ENCODE peak calls at places on chromosomes 13 and 19, in six cellular contexts. One of them, this sample, is unnamed.

GRCh38 chr13:101648766-101649489 is 196.5 kb downstream of the ITGBL1 start:
- DNase-seq in uterus: no peak
- DNase-seq in HCT116: no peak
- DNase-seq in esophagus muscularis mucosa: no peak
- DNase-seq in suprapubic skin: no peak
- DNase-seq in NB4: no peak
- DNase-seq in this sample: no peak

GRCh38 chr13:48570225-48570828 is 37.4 kb upstream of the RCBTB2 start:
- DNase-seq in uterus: no peak
- DNase-seq in HCT116: no peak
- DNase-seq in esophagus muscularis mucosa: peak; percentile 50
- DNase-seq in suprapubic skin: no peak
- DNase-seq in NB4: peak; percentile 52
- DNase-seq in this sample: no peak

GRCh38 chr19:29567366-29567915 is 38.6 kb upstream of the POP4 start:
- DNase-seq in uterus: no peak
- DNase-seq in HCT116: no peak
- DNase-seq in esophagus muscularis mucosa: no peak
- DNase-seq in suprapubic skin: no peak
- DNase-seq in NB4: no peak
- DNase-seq in this sample: no peak

GRCh38 chr19:46813570-46814358 is 25.4 kb upstream of the SLC1A5 start:
- DNase-seq in uterus: peak; percentile 74
- DNase-seq in HCT116: no peak
- DNase-seq in esophagus muscularis mucosa: no peak
- DNase-seq in suprapubic skin: peak; percentile 75
- DNase-seq in NB4: no peak
- DNase-seq in this sample: peak; percentile 78

GRCh38 chr19:43465468-43466120 is at the start of gene LYPD3:
- DNase-seq in uterus: peak; percentile 21
- DNase-seq in HCT116: peak; percentile 71
- DNase-seq in esophagus muscularis mucosa: no peak
- DNase-seq in suprapubic skin: peak; percentile 88
- DNase-seq in NB4: no peak
- DNase-seq in this sample: peak; percentile 95

GRCh38 chr13:20118268-20119140 is 42.3 kb downstream of the GJA3 start:
- DNase-seq in uterus: peak; percentile 48
- DNase-seq in HCT116: no peak
- DNase-seq in esophagus muscularis mucosa: no peak
- DNase-seq in suprapubic skin: no peak
- DNase-seq in NB4: no peak
- DNase-seq in this sample: no peak

GRCh38 chr19:38045554-38046253 is 138.7 kb downstream of the SIPA1L3 start:
- DNase-seq in uterus: no peak
- DNase-seq in HCT116: no peak
- DNase-seq in esophagus muscularis mucosa: no peak
- DNase-seq in suprapubic skin: no peak
- DNase-seq in NB4: no peak
- DNase-seq in this sample: no peak

GRCh38 chr19:17703823-17704463 is 15.3 kb upstream of the MAP1S start:
- DNase-seq in uterus: no peak
- DNase-seq in HCT116: peak; percentile 64
- DNase-seq in esophagus muscularis mucosa: no peak
- DNase-seq in suprapubic skin: no peak
- DNase-seq in NB4: peak; percentile 48
- DNase-seq in this sample: no peak

GRCh38 chr19:23203841-23204344 is 46.3 kb downstream of the ZNF724 start:
- DNase-seq in uterus: no peak
- DNase-seq in HCT116: no peak
- DNase-seq in esophagus muscularis mucosa: no peak
- DNase-seq in suprapubic skin: no peak
- DNase-seq in NB4: no peak
- DNase-seq in this sample: no peak

GRCh38 chr19:10499550-10500246 is 3.5 kb downstream of the KEAP1 start:
- DNase-seq in uterus: no peak
- DNase-seq in HCT116: no peak
- DNase-seq in esophagus muscularis mucosa: no peak
- DNase-seq in suprapubic skin: no peak
- DNase-seq in NB4: no peak
- DNase-seq in this sample: no peak

DNA sequence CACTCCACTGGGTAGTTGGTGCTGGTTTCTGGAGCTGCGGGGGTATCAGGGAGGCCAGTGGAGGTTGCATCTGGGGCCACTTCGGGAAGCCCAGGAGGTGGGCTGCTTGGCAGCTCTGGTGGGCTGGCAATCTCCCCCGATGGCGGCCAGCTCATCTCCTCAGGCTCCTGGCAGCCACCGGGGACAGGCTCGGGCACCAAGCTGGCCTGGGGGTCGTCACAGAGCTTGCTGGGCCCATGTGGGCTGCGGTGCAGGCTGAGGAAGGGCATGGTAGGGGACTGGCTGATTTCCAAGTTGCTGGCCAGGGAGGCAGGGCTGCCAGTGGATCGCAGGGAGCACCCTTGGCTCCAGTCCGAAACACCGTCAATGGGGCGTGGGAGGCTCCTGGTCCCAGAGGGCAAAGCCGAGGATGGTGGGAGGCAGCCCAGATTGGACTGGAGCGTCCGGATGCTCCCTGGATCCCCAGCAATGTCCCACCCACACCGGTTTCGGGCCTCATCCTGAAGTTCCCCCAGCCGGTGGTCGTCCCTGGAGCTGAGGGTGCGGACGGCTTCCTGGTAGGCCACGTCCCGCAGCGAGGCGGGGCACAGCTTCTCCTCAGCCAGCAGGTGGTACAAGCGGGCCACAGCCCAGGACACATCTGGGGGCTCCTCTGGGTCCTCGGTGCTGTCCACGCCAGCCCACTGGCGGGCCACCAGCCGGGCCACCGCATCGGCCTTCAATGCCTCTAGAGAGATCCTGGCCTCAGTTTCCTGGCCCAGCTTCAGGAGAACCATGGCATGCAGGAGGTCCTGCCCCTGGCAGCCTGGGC is 13.8 kb downstream of the TICAM1 start:
- DNase-seq in uterus: no peak
- DNase-seq in HCT116: no peak
- DNase-seq in esophagus muscularis mucosa: no peak
- DNase-seq in suprapubic skin: no peak
- DNase-seq in NB4: no peak
- DNase-seq in this sample: no peak
- TF ChIP-seq POLR2A in uterus: no peak
- TF ChIP-seq POLR2A in HCT116: no peak
- TF ChIP-seq POLR2A in esophagus muscularis mucosa: no peak
- TF ChIP-seq POLR2A in suprapubic skin: no peak
- TF ChIP-seq POLR2A in NB4: no peak
- TF ChIP-seq POLR2A in this sample: no peak

GRCh38 chr13:34420975-34421719 is 520.9 kb upstream of the NBEA start:
- DNase-seq in uterus: no peak
- DNase-seq in HCT116: no peak
- DNase-seq in esophagus muscularis mucosa: no peak
- DNase-seq in suprapubic skin: no peak
- DNase-seq in NB4: no peak
- DNase-seq in this sample: no peak
- TF ChIP-seq CTCF in uterus: no peak
- TF ChIP-seq CTCF in HCT116: peak; percentile 43
- TF ChIP-seq CTCF in esophagus muscularis mucosa: no peak
- TF ChIP-seq CTCF in suprapubic skin: no peak
- TF ChIP-seq CTCF in NB4: peak; percentile 2
- TF ChIP-seq CTCF in this sample: no peak

GRCh38 chr19:44525721-44526430 is 3.6 kb downstream of the CEACAM20 start:
- DNase-seq in uterus: no peak
- DNase-seq in HCT116: no peak
- DNase-seq in esophagus muscularis mucosa: no peak
- DNase-seq in suprapubic skin: no peak
- DNase-seq in NB4: no peak
- DNase-seq in this sample: no peak

GRCh38 chr19:44532819-44533218 is 3.3 kb upstream of the CEACAM20 start:
- DNase-seq in uterus: no peak
- DNase-seq in HCT116: no peak
- DNase-seq in esophagus muscularis mucosa: no peak
- DNase-seq in suprapubic skin: no peak
- DNase-seq in NB4: no peak
- DNase-seq in this sample: no peak

GRCh38 chr19:44527554-44527953 is 1.9 kb downstream of the CEACAM20 start:
- DNase-seq in uterus: no peak
- DNase-seq in HCT116: no peak
- DNase-seq in esophagus muscularis mucosa: no peak
- DNase-seq in suprapubic skin: no peak
- DNase-seq in NB4: no peak
- DNase-seq in this sample: no peak

GRCh38 chr19:44530777-44531176 is 1.3 kb upstream of the CEACAM20 start:
- DNase-seq in uterus: no peak
- DNase-seq in HCT116: no peak
- DNase-seq in esophagus muscularis mucosa: no peak
- DNase-seq in suprapubic skin: no peak
- DNase-seq in NB4: peak; percentile 48
- DNase-seq in this sample: no peak

GRCh38 chr19:44529541-44529940 is at the start of gene CEACAM20:
- DNase-seq in uterus: no peak
- DNase-seq in HCT116: no peak
- DNase-seq in esophagus muscularis mucosa: no peak
- DNase-seq in suprapubic skin: no peak
- DNase-seq in NB4: no peak
- DNase-seq in this sample: no peak
- TF ChIP-seq POLR2A in uterus: no peak
- TF ChIP-seq POLR2A in HCT116: no peak
- TF ChIP-seq POLR2A in esophagus muscularis mucosa: no peak
- TF ChIP-seq POLR2A in suprapubic skin: no peak
- TF ChIP-seq POLR2A in NB4: no peak
- TF ChIP-seq POLR2A in this sample: no peak

GRCh38 chr19:2192862-2193261 is 29.1 kb downstream of the DOT1L start:
- DNase-seq in uterus: no peak
- DNase-seq in HCT116: no peak
- DNase-seq in esophagus muscularis mucosa: no peak
- DNase-seq in suprapubic skin: no peak
- DNase-seq in NB4: no peak
- DNase-seq in this sample: no peak

GRCh38 chr19:2193807-2194206 is 30.1 kb downstream of the DOT1L start:
- DNase-seq in uterus: no peak
- DNase-seq in HCT116: no peak
- DNase-seq in esophagus muscularis mucosa: no peak
- DNase-seq in suprapubic skin: no peak
- DNase-seq in NB4: no peak
- DNase-seq in this sample: no peak

GRCh38 chr19:2190848-2191455 is 27.2 kb downstream of the DOT1L start:
- DNase-seq in uterus: no peak
- DNase-seq in HCT116: no peak
- DNase-seq in esophagus muscularis mucosa: no peak
- DNase-seq in suprapubic skin: no peak
- DNase-seq in NB4: no peak
- DNase-seq in this sample: no peak

GRCh38 chr19:2189880-2190279 is 26.1 kb downstream of the DOT1L start:
- DNase-seq in uterus: no peak
- DNase-seq in HCT116: no peak
- DNase-seq in esophagus muscularis mucosa: no peak
- DNase-seq in suprapubic skin: no peak
- DNase-seq in NB4: no peak
- DNase-seq in this sample: no peak

GRCh38 chr19:2191456-2191931 is 27.8 kb downstream of the DOT1L start:
- DNase-seq in uterus: no peak
- DNase-seq in HCT116: no peak
- DNase-seq in esophagus muscularis mucosa: no peak
- DNase-seq in suprapubic skin: no peak
- DNase-seq in NB4: no peak
- DNase-seq in this sample: no peak
- TF ChIP-seq CTCF in uterus: no peak
- TF ChIP-seq CTCF in HCT116: no peak
- TF ChIP-seq CTCF in esophagus muscularis mucosa: no peak
- TF ChIP-seq CTCF in suprapubic skin: no peak
- TF ChIP-seq CTCF in NB4: no peak
- TF ChIP-seq CTCF in this sample: no peak

DNA sequence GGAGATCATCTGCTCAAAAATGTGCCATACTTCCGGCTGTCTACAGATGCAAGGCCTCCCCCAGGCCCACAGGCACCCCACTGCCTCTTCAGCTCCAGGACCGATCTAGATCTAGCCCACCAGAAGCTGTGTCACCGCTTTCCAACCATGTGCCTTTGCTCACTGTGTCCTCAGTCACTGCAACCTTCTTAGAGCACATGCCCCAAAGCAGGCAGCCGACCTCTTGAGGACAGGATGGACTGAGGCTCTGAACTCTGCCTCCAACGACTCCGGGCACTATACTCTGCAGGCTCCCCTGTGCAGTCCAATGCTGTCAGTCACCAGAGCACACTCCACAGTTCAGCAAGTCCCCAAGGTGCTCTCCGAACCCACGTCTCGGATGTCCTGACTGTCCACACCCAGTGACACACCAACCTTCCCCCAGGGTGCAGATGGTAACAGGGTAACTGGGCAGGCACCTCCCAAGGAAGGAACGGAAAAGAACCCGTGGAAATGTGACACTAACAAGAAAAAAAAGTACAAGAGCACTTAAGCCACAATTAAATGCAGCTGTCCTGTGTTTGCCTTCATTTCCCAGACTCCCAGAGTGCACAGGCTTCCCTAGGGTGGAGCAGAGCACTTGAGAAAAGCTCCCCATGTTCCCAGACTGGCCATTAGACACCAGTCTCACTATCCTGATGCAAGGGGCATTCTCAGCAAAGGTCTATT is 4.8 kb downstream of the STK24 start:
- DNase-seq in uterus: no peak
- DNase-seq in HCT116: no peak
- DNase-seq in esophagus muscularis mucosa: no peak
- DNase-seq in suprapubic skin: no peak
- DNase-seq in NB4: no peak
- DNase-seq in this sample: no peak
- TF ChIP-seq POLR2A in uterus: no peak
- TF ChIP-seq POLR2A in HCT116: no peak
- TF ChIP-seq POLR2A in esophagus muscularis mucosa: no peak
- TF ChIP-seq POLR2A in suprapubic skin: no peak
- TF ChIP-seq POLR2A in NB4: no peak
- TF ChIP-seq POLR2A in this sample: no peak

DNA sequence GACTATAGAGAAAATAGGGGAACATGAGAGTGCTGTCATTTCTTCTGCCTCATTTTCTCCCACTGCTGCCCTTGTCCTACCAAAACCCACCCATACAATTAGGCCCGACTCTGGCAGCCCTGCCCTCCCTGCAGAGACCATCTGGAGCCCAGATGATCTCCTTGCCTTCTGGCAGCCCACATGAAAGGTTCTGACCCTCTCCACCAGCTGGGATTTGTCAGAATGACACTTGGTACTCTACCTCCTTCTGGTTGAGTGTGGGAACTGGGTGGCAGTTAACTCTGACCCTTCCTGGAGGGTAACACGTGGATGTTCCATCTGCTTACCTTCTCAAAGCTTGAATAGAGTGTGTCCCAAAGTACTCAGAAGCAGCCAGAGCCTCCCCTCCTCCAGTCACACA is 21.0 kb upstream of the SIAH3 start:
- DNase-seq in uterus: no peak
- DNase-seq in HCT116: no peak
- DNase-seq in esophagus muscularis mucosa: no peak
- DNase-seq in suprapubic skin: no peak
- DNase-seq in NB4: no peak
- DNase-seq in this sample: no peak
- TF ChIP-seq CTCF in uterus: no peak
- TF ChIP-seq CTCF in HCT116: no peak
- TF ChIP-seq CTCF in esophagus muscularis mucosa: no peak
- TF ChIP-seq CTCF in suprapubic skin: no peak
- TF ChIP-seq CTCF in NB4: no peak
- TF ChIP-seq CTCF in this sample: no peak

This sample was measured in breast epithelium.